ENCODE peak calls at places on chromosomes 7 and 10, in six cellular contexts. T is central memory CD4-positive, alpha-beta T cell; G is MM.1S; F is fibroblast of lung; A is HEK293T; W is T follicular helper cell. U is an unnamed sample.

GRCh38 chr7:46032936-46033335 is 111.9 kb upstream of the IGFBP3 start:
- DNase-seq in T (no peak), G (no peak), F (no peak), A (no peak), W (no peak), U (no peak)

GRCh38 chr10:98295907-98296306 is 27.9 kb upstream of the LOXL4 start:
- DNase-seq in T (no peak), G (no peak), F (peak), A (no peak), W (no peak), U (no peak)

GRCh38 chr7:99748846-99749579 is 14.0 kb upstream of the CYP3A7 start:
- DNase-seq in T (no peak), G (no peak), F (no peak), A (no peak), W (no peak), U (no peak)

GRCh38 chr7:42385912-42386311 is 148.9 kb upstream of the GLI3 start:
- DNase-seq in T (no peak), G (no peak), F (no peak), A (no peak), W (no peak), U (peak)

GRCh38 chr10:122290334-122290733 is 19.2 kb downstream of the BTBD16 start:
- DNase-seq in T (no peak), G (no peak), F (no peak), A (no peak), W (no peak), U (no peak)

GRCh38 chr7:142323706-142324105 is 65.8 kb upstream of the PRSS58 start:
- DNase-seq in T (peak), G (peak), F (no peak), A (peak), W (peak), U (peak)

GRCh38 chr10:22620140-22620857 is 94.1 kb downstream of the PIP4K2A start:
- DNase-seq in T (no peak), G (no peak), F (peak), A (no peak), W (no peak), U (no peak)

GRCh38 chr10:36629476-36629875 is 495.9 kb upstream of the ANKRD30A start:
- DNase-seq in T (no peak), G (no peak), F (no peak), A (no peak), W (no peak), U (no peak)

GRCh38 chr10:75062191-75062849 is 49.1 kb upstream of the SAMD8 start:
- DNase-seq in T (no peak), G (no peak), F (peak), A (no peak), W (no peak), U (no peak)

GRCh38 chr10:16950686-16951681 is 133.8 kb upstream of the RSU1 start:
- DNase-seq in T (no peak), G (no peak), F (peak), A (peak), W (no peak), U (no peak)

GRCh38 chr7:20172736-20173334 is 44.3 kb downstream of the MACC1 start:
- DNase-seq in T (no peak), G (peak), F (peak), A (peak), W (no peak), U (peak)

GRCh38 chr7:151188252-151188542 is 1.1 kb upstream of the ASB10 start:
- DNase-seq in T (no peak), G (no peak), F (no peak), A (no peak), W (no peak), U (peak)

GRCh38 chr10:5585517-5586222 is 60.9 kb downstream of the CALML3 start:
- DNase-seq in T (no peak), G (no peak), F (no peak), A (no peak), W (no peak), U (no peak)

GRCh38 chr10:70494966-70495365 is 16.4 kb downstream of the PALD1 start:
- DNase-seq in T (no peak), G (peak), F (no peak), A (no peak), W (no peak), U (no peak)

GRCh38 chr7:144378651-144379050 is 23.4 kb downstream of the ARHGEF5 start:
- DNase-seq in T (no peak), G (no peak), F (no peak), A (no peak), W (no peak), U (no peak)

GRCh38 chr10:18164093-18164492 is 23.9 kb downstream of the CACNB2 start:
- DNase-seq in T (no peak), G (no peak), F (peak), A (no peak), W (no peak), U (no peak)

GRCh38 chr10:89352039-89352597 is 24.3 kb downstream of the IFIT3 start:
- DNase-seq in T (no peak), G (peak), F (peak), A (no peak), W (no peak), U (no peak)

GRCh38 chr7:28957064-28957821 is 887 bp downstream of the TRIL start:
- DNase-seq in T (no peak), G (no peak), F (peak), A (no peak), W (no peak), U (no peak)

GRCh38 chr7:155815332-155816191 is 3.3 kb upstream of the SHH start:
- DNase-seq in T (peak), G (peak), F (peak), A (peak), W (peak), U (peak)

GRCh38 chr10:45339896-45340295 is 24.5 kb upstream of the OR13A1 start:
- DNase-seq in T (no peak), G (no peak), F (no peak), A (no peak), W (no peak), U (no peak)

GRCh38 chr7:12731775-12732174 is 44.3 kb downstream of the ARL4A start:
- DNase-seq in T (peak), G (no peak), F (peak), A (no peak), W (no peak), U (no peak)

GRCh38 chr10:95466450-95466849 is 94.7 kb downstream of the SORBS1 start:
- DNase-seq in T (no peak), G (no peak), F (no peak), A (no peak), W (no peak), U (no peak)

GRCh38 chr10:68826764-68827591 is at the start of gene STOX1:
- DNase-seq in T (peak), G (peak), F (peak), A (peak), W (peak), U (peak)

GRCh38 chr10:33216661-33217427 is 117.6 kb downstream of the NRP1 start:
- DNase-seq in T (no peak), G (no peak), F (no peak), A (no peak), W (no peak), U (no peak)

GRCh38 chr7:10767771-10768170 is 205.9 kb upstream of the PHF14 start:
- DNase-seq in T (no peak), G (no peak), F (no peak), A (no peak), W (no peak), U (no peak)

U was measured in NAMALWA.